ENCODE peak calls at places on chromosomes 6 and 20, in four cellular contexts. U, Q, X and C are unnamed samples.

GRCh38 chr6:79261666-79262065 is 27.2 kb upstream of the HMGN3 start:
- DNase-seq in U (no peak), Q (no peak), X (no peak), C (no peak)

GRCh38 chr6:39814236-39814635 is 22.1 kb downstream of the DAAM2 start:
- DNase-seq in U (no peak), Q (no peak), X (no peak), C (no peak)

GRCh38 chr6:29319931-29320330 is 18.4 kb downstream of the OR14J1 start:
- DNase-seq in U (no peak), Q (no peak), X (no peak), C (no peak)

GRCh38 chr20:5945963-5946362 is 4.4 kb downstream of the TRMT6 start:
- DNase-seq in U (peak; percentile 93), Q (no peak), X (peak; percentile 6), C (no peak)

GRCh38 chr6:16623733-16624132 is 137.5 kb downstream of the ATXN1 start:
- DNase-seq in U (no peak), Q (no peak), X (no peak), C (no peak)

GRCh38 chr20:19785173-19785799 is 27.2 kb downstream of the RIN2 start:
- DNase-seq in U (peak; percentile 68), Q (no peak), X (no peak), C (no peak)

GRCh38 chr6:97841763-97842162 is 558.7 kb upstream of the MMS22L start:
- DNase-seq in U (no peak), Q (no peak), X (no peak), C (no peak)

GRCh38 chr20:35007891-35008290 is 52.2 kb downstream of the MYH7B start:
- DNase-seq in U (no peak), Q (no peak), X (no peak), C (no peak)

GRCh38 chr6:6392214-6393068 is 72.0 kb upstream of the F13A1 start:
- DNase-seq in U (no peak), Q (no peak), X (no peak), C (no peak)

GRCh38 chr6:26305097-26305841 is 59.7 kb upstream of the BTN3A2 start:
- DNase-seq in U (peak; percentile 87), Q (no peak), X (peak; percentile 87), C (peak; percentile 47)

GRCh38 chr6:159615923-159616322 is 77.1 kb downstream of the SOD2 start:
- DNase-seq in U (no peak), Q (no peak), X (no peak), C (no peak)

GRCh38 chr6:133079901-133080300 is 161.3 kb upstream of the EYA4 start:
- DNase-seq in U (no peak), Q (no peak), X (no peak), C (no peak)

GRCh38 chr6:132096996-132097395 is 145.8 kb upstream of the CCN2 start:
- DNase-seq in U (no peak), Q (no peak), X (no peak), C (no peak)

GRCh38 chr6:107690864-107691661 is 133.1 kb downstream of the SCML4 start:
- DNase-seq in U (peak; percentile 96), Q (no peak), X (no peak), C (no peak)

GRCh38 chr20:33188421-33188820 is 20.5 kb downstream of the BPIFA2 start:
- DNase-seq in U (no peak), Q (no peak), X (no peak), C (no peak)

GRCh38 chr6:33841070-33841469 is 37.3 kb upstream of the MLN start:
- DNase-seq in U (no peak), Q (no peak), X (no peak), C (no peak)

GRCh38 chr6:105746539-105746938 is 339.6 kb upstream of the PRDM1 start:
- DNase-seq in U (no peak), Q (no peak), X (no peak), C (no peak)

GRCh38 chr20:21705466-21706344 is at the start of gene PAX1:
- DNase-seq in U (no peak), Q (no peak), X (no peak), C (no peak)

GRCh38 chr20:53126185-53126584 is 154.0 kb downstream of the TSHZ2 start:
- DNase-seq in U (no peak), Q (no peak), X (no peak), C (no peak)

GRCh38 chr20:15789083-15789482 is 784.2 kb downstream of the KIF16B start:
- DNase-seq in U (no peak), Q (no peak), X (no peak), C (no peak)

GRCh38 chr20:45067558-45067957 is 33.4 kb downstream of the KCNS1 start:
- DNase-seq in U (no peak), Q (no peak), X (no peak), C (no peak)

GRCh38 chr6:36678488-36679042 is at the start of gene CDKN1A:
- DNase-seq in U (peak; percentile 93), Q (peak; percentile 64), X (peak; percentile 80), C (peak; percentile 45)

GRCh38 chr20:35285806-35286076 is 1.2 kb upstream of the EIF6 start:
- DNase-seq in U (peak; percentile 31), Q (no peak), X (no peak), C (no peak)

GRCh38 chr20:41223112-41223511 is 85.8 kb downstream of the PLCG1 start:
- DNase-seq in U (peak; percentile 63), Q (no peak), X (no peak), C (no peak)

GRCh38 chr20:43404880-43405279 is 52.8 kb upstream of the SRSF6 start:
- DNase-seq in U (no peak), Q (no peak), X (peak; percentile 10), C (no peak)

GRCh38 chr20:25313608-25314007 is 65.7 kb downstream of the PYGB start:
- DNase-seq in U (no peak), Q (no peak), X (no peak), C (no peak)

GRCh38 chr20:38032585-38033329 is 499 bp downstream of the TTI1 start:
- DNase-seq in U (no peak), Q (no peak), X (peak; percentile 73), C (no peak)